ENCODE peak calls at places on chromosomes 3 and 15, in four cellular contexts. E, X, R and G are unnamed samples.

GRCh38 chr3:68504185-68504584 is 428.2 kb downstream of the TAFA4 start:
- DNase-seq in E (no peak), X (no peak), R (no peak), G (no peak)

GRCh38 chr3:73945553-73945952 is 320.8 kb upstream of the PDZRN3 start:
- DNase-seq in E (no peak), X (no peak), R (no peak), G (no peak)

GRCh38 chr3:66256806-66257205 is 36.0 kb downstream of the SLC25A26 start:
- DNase-seq in E (no peak), X (no peak), R (no peak), G (no peak)

GRCh38 chr3:176683382-176683781 is 513.9 kb downstream of the TBL1XR1 start:
- DNase-seq in E (no peak), X (no peak), R (no peak), G (no peak)

GRCh38 chr3:195095704-195096036 is 175.3 kb downstream of the XXYLT1 start:
- DNase-seq in E (no peak), X (no peak), R (no peak), G (no peak)

GRCh38 chr3:184786271-184787010 is 25.5 kb upstream of the VPS8 start:
- DNase-seq in E (peak; percentile 31), X (peak; percentile 66), R (peak; percentile 64), G (no peak)

GRCh38 chr15:91202510-91202909 is 102.5 kb downstream of the SV2B start:
- DNase-seq in E (no peak), X (no peak), R (no peak), G (no peak)

GRCh38 chr3:72341943-72342342 is 506.3 kb downstream of the SHQ1 start:
- DNase-seq in E (no peak), X (peak; percentile 45), R (no peak), G (no peak)

GRCh38 chr15:67307156-67307555 is 52.6 kb downstream of the IQCH start:
- DNase-seq in E (no peak), X (no peak), R (no peak), G (no peak)

GRCh38 chr3:143763568-143764162 is 84.6 kb downstream of the SLC9A9 start:
- DNase-seq in E (no peak), X (no peak), R (no peak), G (no peak)

GRCh38 chr3:170689218-170689874 is 103.5 kb upstream of the SLC7A14 start:
- DNase-seq in E (no peak), X (no peak), R (no peak), G (no peak)

GRCh38 chr3:178634975-178635374 is 98.7 kb downstream of the KCNMB2 start:
- DNase-seq in E (no peak), X (no peak), R (no peak), G (no peak)

GRCh38 chr3:197363553-197364409 is 65.4 kb upstream of the DLG1 start:
- DNase-seq in E (no peak), X (no peak), R (no peak), G (no peak)

DNA sequence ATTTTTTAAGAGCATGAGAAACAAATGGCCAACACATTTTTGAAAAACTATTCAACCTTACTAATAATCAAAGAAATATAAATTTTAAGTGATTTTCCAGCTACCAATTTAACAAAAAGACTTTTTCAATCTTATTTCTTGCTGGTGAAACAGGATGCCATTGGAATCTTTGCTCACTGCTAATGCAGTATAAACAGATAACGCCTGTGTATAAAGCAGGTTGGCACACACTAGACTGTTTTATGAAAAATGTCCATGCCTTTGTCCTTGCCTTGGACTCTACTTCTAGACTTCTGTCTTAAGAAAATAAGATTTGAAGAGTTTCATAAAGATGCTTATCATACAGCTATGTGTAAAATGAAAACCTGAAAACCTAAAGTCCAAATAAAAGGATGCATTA is 5.0 kb upstream of the VGLL4 start:
- DNase-seq in E (no peak), X (no peak), R (no peak), G (no peak)
- TF ChIP-seq POLR2A in E (no peak), X (no peak), R (no peak), G (no peak)

GRCh38 chr3:105774444-105775180 is 94.2 kb downstream of the CBLB start:
- DNase-seq in E (no peak), X (no peak), R (no peak), G (no peak)
- TF ChIP-seq POLR2A in E (no peak), X (no peak), R (no peak), G (no peak)

DNA sequence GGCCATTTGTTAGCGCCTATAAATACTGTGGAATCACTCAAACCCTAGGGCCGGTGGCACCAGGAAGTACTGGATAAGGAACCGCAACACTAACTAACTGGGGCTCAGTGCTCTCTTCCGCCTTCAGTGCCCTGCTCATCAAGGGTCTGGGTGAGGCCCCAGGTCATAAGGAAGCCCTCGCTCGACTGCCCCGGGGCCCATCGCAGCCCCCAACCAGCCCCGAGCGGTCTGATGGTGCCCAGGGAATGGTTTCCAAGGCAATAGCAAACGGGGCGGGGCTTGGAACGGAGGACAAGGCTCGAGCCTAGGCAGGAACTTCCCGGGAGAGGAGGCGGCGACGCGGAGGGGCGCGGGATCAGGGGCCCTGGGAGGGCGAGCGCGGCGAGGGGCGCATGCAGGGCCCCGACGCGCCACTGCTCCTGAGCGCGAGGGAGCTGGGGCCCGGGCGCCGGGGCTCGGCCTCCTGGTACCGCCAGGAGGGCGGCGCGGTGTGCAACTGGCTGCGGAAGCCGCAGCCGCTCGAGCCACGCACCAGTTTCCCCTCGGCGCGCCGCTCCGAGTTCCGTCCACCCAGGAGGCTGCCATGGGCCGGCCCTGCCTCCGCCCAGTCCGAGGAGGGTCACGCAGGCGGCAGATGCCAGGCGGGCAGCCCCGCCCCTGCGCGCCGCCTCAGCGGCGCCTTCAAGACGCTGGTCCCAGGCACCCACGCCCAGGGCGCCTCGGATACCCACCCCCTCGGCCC is at the start of gene TTLL3:
- DNase-seq in E (peak; percentile 82), X (peak; percentile 81), R (peak; percentile 78), G (peak; percentile 66)
- TF ChIP-seq POLR2A in E (peak; percentile 66), X (peak; percentile 37), R (peak; percentile 67), G (peak; percentile 54)

GRCh38 chr15:74656935-74657535 is 38.8 kb downstream of the EDC3 start:
- DNase-seq in E (peak; percentile 55), X (no peak), R (no peak), G (no peak)

GRCh38 chr15:74648051-74648622 is 32.5 kb downstream of the CLK3 start:
- DNase-seq in E (no peak), X (no peak), R (no peak), G (no peak)

GRCh38 chr15:74655424-74655823 is 39.8 kb downstream of the CLK3 start:
- DNase-seq in E (no peak), X (no peak), R (no peak), G (no peak)

GRCh38 chr15:74653426-74654082 is 37.9 kb downstream of the CLK3 start:
- DNase-seq in E (no peak), X (no peak), R (no peak), G (peak; percentile 72)

DNA sequence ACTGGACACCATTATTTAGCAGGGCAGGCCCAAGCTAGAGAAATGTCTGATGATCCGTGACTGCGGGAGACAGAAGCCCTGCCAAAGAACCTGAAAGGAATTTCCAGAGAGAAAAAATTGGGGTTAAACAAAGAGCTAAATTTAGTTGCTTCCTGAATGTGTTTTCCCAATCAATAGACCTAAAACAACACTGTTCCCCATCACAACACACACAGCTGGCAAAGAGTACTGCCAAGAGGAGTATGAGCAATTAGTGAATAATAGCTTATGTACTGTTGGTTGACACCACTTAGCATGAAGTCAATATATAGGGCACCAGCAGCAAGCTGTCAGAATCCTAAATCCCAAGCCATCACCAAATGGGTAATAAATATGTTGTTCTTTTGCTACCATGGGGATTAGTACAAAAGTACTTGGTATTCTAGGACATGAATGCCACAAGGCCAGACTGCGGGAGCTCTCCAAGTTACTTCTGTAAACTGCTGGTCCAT is 35.7 kb downstream of the CLK3 start:
- DNase-seq in E (no peak), X (no peak), R (no peak), G (no peak)
- TF ChIP-seq POLR2A in E (no peak), X (no peak), R (no peak), G (no peak)

GRCh38 chr15:63495780-63496179 is 8.6 kb upstream of the USP3 start:
- DNase-seq in E (no peak), X (no peak), R (no peak), G (no peak)

GRCh38 chr15:63492541-63493077 is 11.8 kb upstream of the USP3 start:
- DNase-seq in E (no peak), X (no peak), R (no peak), G (no peak)

GRCh38 chr15:63495343-63495742 is 9.1 kb upstream of the USP3 start:
- DNase-seq in E (no peak), X (no peak), R (no peak), G (no peak)

GRCh38 chr15:63493451-63493850 is 10.9 kb upstream of the USP3 start:
- DNase-seq in E (no peak), X (no peak), R (no peak), G (no peak)

DNA sequence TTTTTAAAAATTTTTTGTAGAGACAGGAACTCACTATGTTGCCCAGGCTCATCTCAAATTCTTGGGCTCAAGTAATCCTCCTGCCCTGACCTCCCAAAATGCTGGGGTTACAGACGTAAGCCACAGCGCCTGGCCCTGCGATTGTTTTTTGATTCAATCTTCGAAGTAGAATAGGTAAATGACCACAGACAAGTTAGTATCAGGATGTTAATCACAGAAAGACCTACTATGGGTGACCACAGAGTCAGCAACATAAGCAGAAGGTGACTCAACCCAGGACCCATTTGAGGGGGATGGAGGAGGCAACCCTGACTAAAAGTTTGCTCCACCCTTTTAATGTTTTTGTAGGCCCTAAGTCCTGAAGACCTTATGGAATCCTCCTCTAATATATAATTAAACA is 10.0 kb upstream of the USP3 start:
- DNase-seq in E (no peak), X (no peak), R (no peak), G (no peak)
- TF ChIP-seq POLR2A in E (no peak), X (no peak), R (no peak), G (no peak)

DNA sequence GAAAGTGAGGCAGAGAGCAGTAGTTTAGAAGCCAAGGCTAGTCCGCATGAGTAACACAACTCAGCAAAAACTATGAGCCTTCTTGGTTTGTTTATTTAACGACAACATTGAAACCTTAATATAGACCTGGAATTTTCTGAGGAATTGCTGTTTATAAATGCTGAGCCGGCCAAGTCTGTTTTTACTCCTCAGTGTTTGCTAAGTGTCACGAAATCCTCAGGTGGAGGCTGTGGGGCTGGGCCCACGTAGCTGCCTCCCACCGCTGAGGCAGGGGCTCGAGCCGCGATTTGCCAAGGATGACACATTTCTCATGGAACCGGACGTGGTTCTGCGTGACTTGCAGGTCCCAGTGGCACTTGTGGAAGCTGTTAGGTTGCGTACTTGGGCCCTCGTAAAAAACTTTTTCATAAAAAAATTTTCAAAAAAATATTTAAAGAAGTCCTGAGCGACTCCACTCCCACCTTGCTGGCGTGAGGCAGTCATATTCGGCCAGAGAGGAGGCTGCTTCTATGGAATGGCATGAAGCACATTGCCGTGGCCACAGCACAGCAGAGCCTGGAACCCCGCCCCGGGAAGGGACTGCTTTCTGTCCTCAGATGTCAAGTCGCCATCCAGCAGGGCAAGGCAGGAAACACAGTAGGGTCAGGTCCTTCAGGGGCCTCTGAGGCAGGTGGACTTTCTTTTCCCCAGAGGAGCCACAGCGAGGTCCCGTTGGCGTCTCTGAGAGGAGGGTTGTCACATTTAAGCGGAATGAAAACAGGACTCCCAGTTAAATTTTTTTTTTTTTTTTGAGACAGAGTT is 64.8 kb upstream of the PCSK6 start:
- DNase-seq in E (no peak), X (no peak), R (no peak), G (no peak)
- TF ChIP-seq POLR2A in E (no peak), X (no peak), R (no peak), G (no peak)